ENCODE peak calls at places on chromosome 1, in six cellular contexts. One of them, this sample, is unnamed.
A peak's percentile ranks its signal among the peaks of the same experiment; 100 is the strongest.

GRCh38 chr1:61570191-61570590 is 154.8 kb downstream of the TM2D1 start:
- DNase-seq in neuronal stem cell: no peak
- DNase-seq in SW 1271: no peak
- DNase-seq in stimulated activated CD4-positive, alpha-beta T cell treated with anti-CD3 and anti-CD28 coated beads, Interleukin-4, amount 100 ng/mL, for 48 hours: no peak
- DNase-seq in activated T-cell treated with anti-CD3 and anti-CD28 coated beads, Interleukin-2, amount 50 U/mL, for 72 hours: no peak
- DNase-seq in AG09309: no peak
- DNase-seq in this sample: no peak

GRCh38 chr1:107247679-107248078 is 106.8 kb downstream of the NTNG1 start:
- DNase-seq in stimulated activated CD4-positive, alpha-beta T cell treated with anti-CD3 and anti-CD28 coated beads, Interleukin-4, amount 100 ng/mL, for 48 hours: no peak
- DNase-seq in neuronal stem cell: no peak
- DNase-seq in activated T-cell treated with anti-CD3 and anti-CD28 coated beads, Interleukin-2, amount 50 U/mL, for 72 hours: no peak
- DNase-seq in AG09309: no peak
- DNase-seq in SW 1271: no peak
- DNase-seq in this sample: no peak

GRCh38 chr1:212218065-212218464 is 67.1 kb upstream of the PPP2R5A start:
- DNase-seq in AG09309: no peak
- DNase-seq in stimulated activated CD4-positive, alpha-beta T cell treated with anti-CD3 and anti-CD28 coated beads, Interleukin-4, amount 100 ng/mL, for 48 hours: no peak
- DNase-seq in activated T-cell treated with anti-CD3 and anti-CD28 coated beads, Interleukin-2, amount 50 U/mL, for 72 hours: no peak
- DNase-seq in neuronal stem cell: no peak
- DNase-seq in SW 1271: no peak
- DNase-seq in this sample: no peak

GRCh38 chr1:93180723-93181613 is at the start of gene CCDC18:
- DNase-seq in SW 1271: no peak
- DNase-seq in AG09309: no peak
- DNase-seq in neuronal stem cell: no peak
- DNase-seq in activated T-cell treated with anti-CD3 and anti-CD28 coated beads, Interleukin-2, amount 50 U/mL, for 72 hours: peak; percentile 63
- DNase-seq in stimulated activated CD4-positive, alpha-beta T cell treated with anti-CD3 and anti-CD28 coated beads, Interleukin-4, amount 100 ng/mL, for 48 hours: no peak
- DNase-seq in this sample: peak; percentile 42

GRCh38 chr1:1187938-1188337 is 14.3 kb downstream of the TTLL10 start:
- DNase-seq in stimulated activated CD4-positive, alpha-beta T cell treated with anti-CD3 and anti-CD28 coated beads, Interleukin-4, amount 100 ng/mL, for 48 hours: no peak
- DNase-seq in SW 1271: no peak
- DNase-seq in activated T-cell treated with anti-CD3 and anti-CD28 coated beads, Interleukin-2, amount 50 U/mL, for 72 hours: no peak
- DNase-seq in AG09309: peak; percentile 18
- DNase-seq in neuronal stem cell: no peak
- DNase-seq in this sample: no peak

GRCh38 chr1:151251656-151252470 is 2.7 kb upstream of the PSMD4 start:
- DNase-seq in SW 1271: peak; percentile 5
- DNase-seq in stimulated activated CD4-positive, alpha-beta T cell treated with anti-CD3 and anti-CD28 coated beads, Interleukin-4, amount 100 ng/mL, for 48 hours: peak; percentile 39
- DNase-seq in activated T-cell treated with anti-CD3 and anti-CD28 coated beads, Interleukin-2, amount 50 U/mL, for 72 hours: peak; percentile 55
- DNase-seq in neuronal stem cell: peak; percentile 31
- DNase-seq in AG09309: peak; percentile 43
- DNase-seq in this sample: peak; percentile 55

GRCh38 chr1:29271724-29272123 is 35.4 kb downstream of the PTPRU start:
- DNase-seq in neuronal stem cell: peak; percentile 65
- DNase-seq in SW 1271: no peak
- DNase-seq in stimulated activated CD4-positive, alpha-beta T cell treated with anti-CD3 and anti-CD28 coated beads, Interleukin-4, amount 100 ng/mL, for 48 hours: no peak
- DNase-seq in AG09309: peak; percentile 38
- DNase-seq in activated T-cell treated with anti-CD3 and anti-CD28 coated beads, Interleukin-2, amount 50 U/mL, for 72 hours: no peak
- DNase-seq in this sample: no peak

GRCh38 chr1:1150100-1150499 is 23.6 kb upstream of the TTLL10 start:
- DNase-seq in stimulated activated CD4-positive, alpha-beta T cell treated with anti-CD3 and anti-CD28 coated beads, Interleukin-4, amount 100 ng/mL, for 48 hours: no peak
- DNase-seq in activated T-cell treated with anti-CD3 and anti-CD28 coated beads, Interleukin-2, amount 50 U/mL, for 72 hours: no peak
- DNase-seq in neuronal stem cell: no peak
- DNase-seq in SW 1271: no peak
- DNase-seq in AG09309: no peak
- DNase-seq in this sample: no peak

GRCh38 chr1:220921991-220922390 is 42.7 kb downstream of the HLX start:
- DNase-seq in SW 1271: no peak
- DNase-seq in neuronal stem cell: no peak
- DNase-seq in AG09309: no peak
- DNase-seq in stimulated activated CD4-positive, alpha-beta T cell treated with anti-CD3 and anti-CD28 coated beads, Interleukin-4, amount 100 ng/mL, for 48 hours: no peak
- DNase-seq in activated T-cell treated with anti-CD3 and anti-CD28 coated beads, Interleukin-2, amount 50 U/mL, for 72 hours: no peak
- DNase-seq in this sample: no peak

GRCh38 chr1:147843486-147843885 is 59.1 kb upstream of the GJA8 start:
- DNase-seq in stimulated activated CD4-positive, alpha-beta T cell treated with anti-CD3 and anti-CD28 coated beads, Interleukin-4, amount 100 ng/mL, for 48 hours: no peak
- DNase-seq in AG09309: no peak
- DNase-seq in activated T-cell treated with anti-CD3 and anti-CD28 coated beads, Interleukin-2, amount 50 U/mL, for 72 hours: no peak
- DNase-seq in neuronal stem cell: no peak
- DNase-seq in SW 1271: no peak
- DNase-seq in this sample: no peak

GRCh38 chr1:247113094-247113497 is 8.9 kb upstream of the ZNF669 start:
- DNase-seq in neuronal stem cell: no peak
- DNase-seq in activated T-cell treated with anti-CD3 and anti-CD28 coated beads, Interleukin-2, amount 50 U/mL, for 72 hours: no peak
- DNase-seq in stimulated activated CD4-positive, alpha-beta T cell treated with anti-CD3 and anti-CD28 coated beads, Interleukin-4, amount 100 ng/mL, for 48 hours: no peak
- DNase-seq in AG09309: no peak
- DNase-seq in SW 1271: no peak
- DNase-seq in this sample: no peak

GRCh38 chr1:183945432-183946308 is 91.9 kb downstream of the COLGALT2 start:
- DNase-seq in SW 1271: no peak
- DNase-seq in neuronal stem cell: peak; percentile 69
- DNase-seq in stimulated activated CD4-positive, alpha-beta T cell treated with anti-CD3 and anti-CD28 coated beads, Interleukin-4, amount 100 ng/mL, for 48 hours: no peak
- DNase-seq in activated T-cell treated with anti-CD3 and anti-CD28 coated beads, Interleukin-2, amount 50 U/mL, for 72 hours: no peak
- DNase-seq in AG09309: no peak
- DNase-seq in this sample: no peak

GRCh38 chr1:216528816-216529215 is 105.6 kb upstream of the USH2A start:
- DNase-seq in AG09309: no peak
- DNase-seq in SW 1271: no peak
- DNase-seq in activated T-cell treated with anti-CD3 and anti-CD28 coated beads, Interleukin-2, amount 50 U/mL, for 72 hours: no peak
- DNase-seq in stimulated activated CD4-positive, alpha-beta T cell treated with anti-CD3 and anti-CD28 coated beads, Interleukin-4, amount 100 ng/mL, for 48 hours: no peak
- DNase-seq in neuronal stem cell: no peak
- DNase-seq in this sample: no peak

GRCh38 chr1:66396212-66396890 is 137.6 kb upstream of the SGIP1 start:
- DNase-seq in stimulated activated CD4-positive, alpha-beta T cell treated with anti-CD3 and anti-CD28 coated beads, Interleukin-4, amount 100 ng/mL, for 48 hours: no peak
- DNase-seq in neuronal stem cell: no peak
- DNase-seq in SW 1271: no peak
- DNase-seq in activated T-cell treated with anti-CD3 and anti-CD28 coated beads, Interleukin-2, amount 50 U/mL, for 72 hours: no peak
- DNase-seq in AG09309: no peak
- DNase-seq in this sample: no peak

GRCh38 chr1:171796592-171796991 is 15.1 kb downstream of the METTL13 start:
- DNase-seq in AG09309: no peak
- DNase-seq in stimulated activated CD4-positive, alpha-beta T cell treated with anti-CD3 and anti-CD28 coated beads, Interleukin-4, amount 100 ng/mL, for 48 hours: no peak
- DNase-seq in neuronal stem cell: no peak
- DNase-seq in SW 1271: no peak
- DNase-seq in activated T-cell treated with anti-CD3 and anti-CD28 coated beads, Interleukin-2, amount 50 U/mL, for 72 hours: no peak
- DNase-seq in this sample: no peak

GRCh38 chr1:227378183-227378582 is 59.9 kb upstream of the CDC42BPA start:
- DNase-seq in neuronal stem cell: peak; percentile 11
- DNase-seq in AG09309: no peak
- DNase-seq in SW 1271: no peak
- DNase-seq in stimulated activated CD4-positive, alpha-beta T cell treated with anti-CD3 and anti-CD28 coated beads, Interleukin-4, amount 100 ng/mL, for 48 hours: no peak
- DNase-seq in activated T-cell treated with anti-CD3 and anti-CD28 coated beads, Interleukin-2, amount 50 U/mL, for 72 hours: no peak
- DNase-seq in this sample: no peak

GRCh38 chr1:221708987-221709386 is 32.9 kb downstream of the DUSP10 start:
- DNase-seq in SW 1271: no peak
- DNase-seq in activated T-cell treated with anti-CD3 and anti-CD28 coated beads, Interleukin-2, amount 50 U/mL, for 72 hours: peak; percentile 58
- DNase-seq in stimulated activated CD4-positive, alpha-beta T cell treated with anti-CD3 and anti-CD28 coated beads, Interleukin-4, amount 100 ng/mL, for 48 hours: no peak
- DNase-seq in AG09309: no peak
- DNase-seq in neuronal stem cell: peak; percentile 40
- DNase-seq in this sample: peak; percentile 71

GRCh38 chr1:244429818-244430217 is 21.9 kb downstream of the ADSS2 start:
- DNase-seq in AG09309: no peak
- DNase-seq in stimulated activated CD4-positive, alpha-beta T cell treated with anti-CD3 and anti-CD28 coated beads, Interleukin-4, amount 100 ng/mL, for 48 hours: no peak
- DNase-seq in activated T-cell treated with anti-CD3 and anti-CD28 coated beads, Interleukin-2, amount 50 U/mL, for 72 hours: no peak
- DNase-seq in neuronal stem cell: no peak
- DNase-seq in SW 1271: no peak
- DNase-seq in this sample: no peak

GRCh38 chr1:167628754-167629515 is 1.1 kb upstream of the RCSD1 start:
- DNase-seq in SW 1271: no peak
- DNase-seq in AG09309: no peak
- DNase-seq in stimulated activated CD4-positive, alpha-beta T cell treated with anti-CD3 and anti-CD28 coated beads, Interleukin-4, amount 100 ng/mL, for 48 hours: no peak
- DNase-seq in activated T-cell treated with anti-CD3 and anti-CD28 coated beads, Interleukin-2, amount 50 U/mL, for 72 hours: peak; percentile 31
- DNase-seq in neuronal stem cell: no peak
- DNase-seq in this sample: no peak

GRCh38 chr1:172826096-172826741 is 167.3 kb downstream of the FASLG start:
- DNase-seq in neuronal stem cell: no peak
- DNase-seq in activated T-cell treated with anti-CD3 and anti-CD28 coated beads, Interleukin-2, amount 50 U/mL, for 72 hours: no peak
- DNase-seq in SW 1271: peak; percentile 3
- DNase-seq in stimulated activated CD4-positive, alpha-beta T cell treated with anti-CD3 and anti-CD28 coated beads, Interleukin-4, amount 100 ng/mL, for 48 hours: no peak
- DNase-seq in AG09309: peak; percentile 75
- DNase-seq in this sample: no peak

GRCh38 chr1:65469889-65470340 is 49.4 kb downstream of the LEPR start:
- DNase-seq in stimulated activated CD4-positive, alpha-beta T cell treated with anti-CD3 and anti-CD28 coated beads, Interleukin-4, amount 100 ng/mL, for 48 hours: no peak
- DNase-seq in AG09309: no peak
- DNase-seq in neuronal stem cell: no peak
- DNase-seq in SW 1271: no peak
- DNase-seq in activated T-cell treated with anti-CD3 and anti-CD28 coated beads, Interleukin-2, amount 50 U/mL, for 72 hours: no peak
- DNase-seq in this sample: no peak

GRCh38 chr1:47208374-47208850 is 18.6 kb upstream of the PDZK1IP1 start:
- DNase-seq in neuronal stem cell: no peak
- DNase-seq in activated T-cell treated with anti-CD3 and anti-CD28 coated beads, Interleukin-2, amount 50 U/mL, for 72 hours: no peak
- DNase-seq in AG09309: no peak
- DNase-seq in SW 1271: no peak
- DNase-seq in stimulated activated CD4-positive, alpha-beta T cell treated with anti-CD3 and anti-CD28 coated beads, Interleukin-4, amount 100 ng/mL, for 48 hours: no peak
- DNase-seq in this sample: no peak

GRCh38 chr1:80365634-80366033 is 1359.1 kb upstream of the ADGRL4 start:
- DNase-seq in SW 1271: no peak
- DNase-seq in neuronal stem cell: no peak
- DNase-seq in AG09309: no peak
- DNase-seq in stimulated activated CD4-positive, alpha-beta T cell treated with anti-CD3 and anti-CD28 coated beads, Interleukin-4, amount 100 ng/mL, for 48 hours: no peak
- DNase-seq in activated T-cell treated with anti-CD3 and anti-CD28 coated beads, Interleukin-2, amount 50 U/mL, for 72 hours: no peak
- DNase-seq in this sample: no peak

GRCh38 chr1:18868801-18869424 is 9.5 kb upstream of the TAS1R2 start:
- DNase-seq in stimulated activated CD4-positive, alpha-beta T cell treated with anti-CD3 and anti-CD28 coated beads, Interleukin-4, amount 100 ng/mL, for 48 hours: no peak
- DNase-seq in AG09309: no peak
- DNase-seq in neuronal stem cell: no peak
- DNase-seq in activated T-cell treated with anti-CD3 and anti-CD28 coated beads, Interleukin-2, amount 50 U/mL, for 72 hours: no peak
- DNase-seq in SW 1271: no peak
- DNase-seq in this sample: no peak

GRCh38 chr1:232450626-232451025 is 179.3 kb downstream of the SIPA1L2 start:
- DNase-seq in neuronal stem cell: no peak
- DNase-seq in AG09309: no peak
- DNase-seq in SW 1271: no peak
- DNase-seq in activated T-cell treated with anti-CD3 and anti-CD28 coated beads, Interleukin-2, amount 50 U/mL, for 72 hours: no peak
- DNase-seq in stimulated activated CD4-positive, alpha-beta T cell treated with anti-CD3 and anti-CD28 coated beads, Interleukin-4, amount 100 ng/mL, for 48 hours: no peak
- DNase-seq in this sample: no peak

GRCh38 chr1:205095422-205095821 is 11.2 kb upstream of the TMEM81 start:
- DNase-seq in neuronal stem cell: no peak
- DNase-seq in activated T-cell treated with anti-CD3 and anti-CD28 coated beads, Interleukin-2, amount 50 U/mL, for 72 hours: no peak
- DNase-seq in AG09309: no peak
- DNase-seq in stimulated activated CD4-positive, alpha-beta T cell treated with anti-CD3 and anti-CD28 coated beads, Interleukin-4, amount 100 ng/mL, for 48 hours: no peak
- DNase-seq in SW 1271: no peak
- DNase-seq in this sample: no peak

GRCh38 chr1:156676820-156677615 is at the start of gene NES:
- DNase-seq in SW 1271: no peak
- DNase-seq in neuronal stem cell: peak; percentile 89
- DNase-seq in stimulated activated CD4-positive, alpha-beta T cell treated with anti-CD3 and anti-CD28 coated beads, Interleukin-4, amount 100 ng/mL, for 48 hours: no peak
- DNase-seq in AG09309: no peak
- DNase-seq in activated T-cell treated with anti-CD3 and anti-CD28 coated beads, Interleukin-2, amount 50 U/mL, for 72 hours: no peak
- DNase-seq in this sample: no peak

GRCh38 chr1:16491056-16491675 is 22.9 kb downstream of the RNU1-1 start:
- DNase-seq in SW 1271: no peak
- DNase-seq in AG09309: no peak
- DNase-seq in stimulated activated CD4-positive, alpha-beta T cell treated with anti-CD3 and anti-CD28 coated beads, Interleukin-4, amount 100 ng/mL, for 48 hours: no peak
- DNase-seq in activated T-cell treated with anti-CD3 and anti-CD28 coated beads, Interleukin-2, amount 50 U/mL, for 72 hours: no peak
- DNase-seq in neuronal stem cell: no peak
- DNase-seq in this sample: no peak

GRCh38 chr1:155978973-155979429 is 654 bp upstream of the ARHGEF2 start:
- DNase-seq in AG09309: no peak
- DNase-seq in stimulated activated CD4-positive, alpha-beta T cell treated with anti-CD3 and anti-CD28 coated beads, Interleukin-4, amount 100 ng/mL, for 48 hours: no peak
- DNase-seq in activated T-cell treated with anti-CD3 and anti-CD28 coated beads, Interleukin-2, amount 50 U/mL, for 72 hours: peak; percentile 30
- DNase-seq in SW 1271: no peak
- DNase-seq in neuronal stem cell: no peak
- DNase-seq in this sample: no peak

GRCh38 chr1:239317948-239318347 is 68.4 kb upstream of the CHRM3 start:
- DNase-seq in AG09309: no peak
- DNase-seq in neuronal stem cell: no peak
- DNase-seq in SW 1271: no peak
- DNase-seq in activated T-cell treated with anti-CD3 and anti-CD28 coated beads, Interleukin-2, amount 50 U/mL, for 72 hours: no peak
- DNase-seq in stimulated activated CD4-positive, alpha-beta T cell treated with anti-CD3 and anti-CD28 coated beads, Interleukin-4, amount 100 ng/mL, for 48 hours: no peak
- DNase-seq in this sample: no peak

GRCh38 chr1:40224040-40224439 is 23.7 kb upstream of the TMCO2 start:
- DNase-seq in activated T-cell treated with anti-CD3 and anti-CD28 coated beads, Interleukin-2, amount 50 U/mL, for 72 hours: no peak
- DNase-seq in stimulated activated CD4-positive, alpha-beta T cell treated with anti-CD3 and anti-CD28 coated beads, Interleukin-4, amount 100 ng/mL, for 48 hours: no peak
- DNase-seq in SW 1271: no peak
- DNase-seq in neuronal stem cell: no peak
- DNase-seq in AG09309: no peak
- DNase-seq in this sample: no peak

GRCh38 chr1:8473892-8474300 is 156.0 kb downstream of the SLC45A1 start:
- DNase-seq in neuronal stem cell: no peak
- DNase-seq in activated T-cell treated with anti-CD3 and anti-CD28 coated beads, Interleukin-2, amount 50 U/mL, for 72 hours: no peak
- DNase-seq in SW 1271: no peak
- DNase-seq in stimulated activated CD4-positive, alpha-beta T cell treated with anti-CD3 and anti-CD28 coated beads, Interleukin-4, amount 100 ng/mL, for 48 hours: no peak
- DNase-seq in AG09309: no peak
- DNase-seq in this sample: no peak

GRCh38 chr1:154956557-154956956 is 658 bp upstream of the PBXIP1 start:
- DNase-seq in AG09309: no peak
- DNase-seq in stimulated activated CD4-positive, alpha-beta T cell treated with anti-CD3 and anti-CD28 coated beads, Interleukin-4, amount 100 ng/mL, for 48 hours: no peak
- DNase-seq in activated T-cell treated with anti-CD3 and anti-CD28 coated beads, Interleukin-2, amount 50 U/mL, for 72 hours: no peak
- DNase-seq in neuronal stem cell: no peak
- DNase-seq in SW 1271: no peak
- DNase-seq in this sample: no peak

GRCh38 chr1:47387921-47388509 is 28.1 kb upstream of the FOXE3 start:
- DNase-seq in SW 1271: no peak
- DNase-seq in stimulated activated CD4-positive, alpha-beta T cell treated with anti-CD3 and anti-CD28 coated beads, Interleukin-4, amount 100 ng/mL, for 48 hours: no peak
- DNase-seq in neuronal stem cell: no peak
- DNase-seq in AG09309: no peak
- DNase-seq in activated T-cell treated with anti-CD3 and anti-CD28 coated beads, Interleukin-2, amount 50 U/mL, for 72 hours: no peak
- DNase-seq in this sample: no peak

GRCh38 chr1:67674260-67675011 is 10.6 kb upstream of the GADD45A start:
- DNase-seq in neuronal stem cell: no peak
- DNase-seq in SW 1271: no peak
- DNase-seq in activated T-cell treated with anti-CD3 and anti-CD28 coated beads, Interleukin-2, amount 50 U/mL, for 72 hours: peak; percentile 70
- DNase-seq in AG09309: no peak
- DNase-seq in stimulated activated CD4-positive, alpha-beta T cell treated with anti-CD3 and anti-CD28 coated beads, Interleukin-4, amount 100 ng/mL, for 48 hours: no peak
- DNase-seq in this sample: peak; percentile 28

GRCh38 chr1:155893389-155894142 is 17.6 kb downstream of the RIT1 start:
- DNase-seq in SW 1271: peak; percentile 51
- DNase-seq in stimulated activated CD4-positive, alpha-beta T cell treated with anti-CD3 and anti-CD28 coated beads, Interleukin-4, amount 100 ng/mL, for 48 hours: no peak
- DNase-seq in neuronal stem cell: no peak
- DNase-seq in AG09309: no peak
- DNase-seq in activated T-cell treated with anti-CD3 and anti-CD28 coated beads, Interleukin-2, amount 50 U/mL, for 72 hours: peak; percentile 12
- DNase-seq in this sample: no peak

GRCh38 chr1:185646202-185646683 is 87.9 kb upstream of the HMCN1 start:
- DNase-seq in AG09309: peak; percentile 96
- DNase-seq in stimulated activated CD4-positive, alpha-beta T cell treated with anti-CD3 and anti-CD28 coated beads, Interleukin-4, amount 100 ng/mL, for 48 hours: no peak
- DNase-seq in SW 1271: peak; percentile 70
- DNase-seq in neuronal stem cell: peak; percentile 81
- DNase-seq in activated T-cell treated with anti-CD3 and anti-CD28 coated beads, Interleukin-2, amount 50 U/mL, for 72 hours: no peak
- DNase-seq in this sample: no peak

GRCh38 chr1:211739671-211740411 is 64.4 kb upstream of the NEK2 start:
- DNase-seq in stimulated activated CD4-positive, alpha-beta T cell treated with anti-CD3 and anti-CD28 coated beads, Interleukin-4, amount 100 ng/mL, for 48 hours: no peak
- DNase-seq in activated T-cell treated with anti-CD3 and anti-CD28 coated beads, Interleukin-2, amount 50 U/mL, for 72 hours: no peak
- DNase-seq in SW 1271: no peak
- DNase-seq in neuronal stem cell: no peak
- DNase-seq in AG09309: no peak
- DNase-seq in this sample: no peak

This sample was measured in effector CD4-positive, alpha-beta T cell.